ENCODE peak calls at places on chromosomes 2 and 18, in five cellular contexts. One of them, this sample, is unnamed.

GRCh38 chr2:69623236-69623635 is 20.3 kb downstream of the AAK1 start:
- DNase-seq in ureter: no peak
- DNase-seq in mammary epithelial cell: no peak
- DNase-seq in activated CD8-positive, alpha-beta memory T cell treated with anti-CD3 and anti-CD28 coated beads for 1 hour: no peak
- DNase-seq in PC-3: no peak
- DNase-seq in this sample: no peak

GRCh38 chr2:222057249-222058073 is 241.3 kb downstream of the PAX3 start:
- DNase-seq in mammary epithelial cell: no peak
- DNase-seq in PC-3: peak; percentile 21
- DNase-seq in ureter: no peak
- DNase-seq in activated CD8-positive, alpha-beta memory T cell treated with anti-CD3 and anti-CD28 coated beads for 1 hour: no peak
- DNase-seq in this sample: peak; percentile 10

GRCh38 chr2:218368621-218369153 is 12.0 kb downstream of the CATIP start:
- DNase-seq in PC-3: peak; percentile 30
- DNase-seq in activated CD8-positive, alpha-beta memory T cell treated with anti-CD3 and anti-CD28 coated beads for 1 hour: no peak
- DNase-seq in ureter: no peak
- DNase-seq in mammary epithelial cell: no peak
- DNase-seq in this sample: peak; percentile 58

GRCh38 chr2:31980674-31981356 is 30.0 kb downstream of the MEMO1 start:
- DNase-seq in PC-3: peak; percentile 38
- DNase-seq in mammary epithelial cell: no peak
- DNase-seq in activated CD8-positive, alpha-beta memory T cell treated with anti-CD3 and anti-CD28 coated beads for 1 hour: no peak
- DNase-seq in ureter: no peak
- DNase-seq in this sample: no peak

GRCh38 chr18:39415471-39415870 is 1849.9 kb upstream of the CELF4 start:
- DNase-seq in mammary epithelial cell: no peak
- DNase-seq in activated CD8-positive, alpha-beta memory T cell treated with anti-CD3 and anti-CD28 coated beads for 1 hour: no peak
- DNase-seq in ureter: no peak
- DNase-seq in PC-3: no peak
- DNase-seq in this sample: no peak

GRCh38 chr2:112880696-112881095 is 30.3 kb upstream of the IL37 start:
- DNase-seq in activated CD8-positive, alpha-beta memory T cell treated with anti-CD3 and anti-CD28 coated beads for 1 hour: no peak
- DNase-seq in PC-3: no peak
- DNase-seq in ureter: no peak
- DNase-seq in mammary epithelial cell: no peak
- DNase-seq in this sample: no peak

GRCh38 chr2:191050640-191050987 is 36.6 kb upstream of the STAT1 start:
- DNase-seq in activated CD8-positive, alpha-beta memory T cell treated with anti-CD3 and anti-CD28 coated beads for 1 hour: no peak
- DNase-seq in PC-3: no peak
- DNase-seq in mammary epithelial cell: peak; percentile 16
- DNase-seq in ureter: no peak
- DNase-seq in this sample: no peak

GRCh38 chr2:98815795-98816194 is 84.9 kb upstream of the MGAT4A start:
- DNase-seq in mammary epithelial cell: no peak
- DNase-seq in ureter: peak; percentile 12
- DNase-seq in PC-3: no peak
- DNase-seq in activated CD8-positive, alpha-beta memory T cell treated with anti-CD3 and anti-CD28 coated beads for 1 hour: no peak
- DNase-seq in this sample: no peak

GRCh38 chr18:76875390-76876330 is 53.3 kb downstream of the ZNF236 start:
- DNase-seq in mammary epithelial cell: peak; percentile 20
- DNase-seq in PC-3: peak; percentile 66
- DNase-seq in ureter: no peak
- DNase-seq in activated CD8-positive, alpha-beta memory T cell treated with anti-CD3 and anti-CD28 coated beads for 1 hour: no peak
- DNase-seq in this sample: peak; percentile 10

GRCh38 chr2:121707344-121707919 is 29.2 kb downstream of the NIFK start:
- DNase-seq in mammary epithelial cell: no peak
- DNase-seq in PC-3: no peak
- DNase-seq in activated CD8-positive, alpha-beta memory T cell treated with anti-CD3 and anti-CD28 coated beads for 1 hour: no peak
- DNase-seq in ureter: no peak
- DNase-seq in this sample: no peak

GRCh38 chr2:186891219-186891621 is 42.2 kb upstream of the ZSWIM2 start:
- DNase-seq in PC-3: peak; percentile 76
- DNase-seq in mammary epithelial cell: peak; percentile 15
- DNase-seq in activated CD8-positive, alpha-beta memory T cell treated with anti-CD3 and anti-CD28 coated beads for 1 hour: no peak
- DNase-seq in ureter: no peak
- DNase-seq in this sample: no peak

GRCh38 chr2:20424300-20425290 is 22.3 kb upstream of the RHOB start:
- DNase-seq in mammary epithelial cell: peak; percentile 51
- DNase-seq in ureter: peak; percentile 55
- DNase-seq in PC-3: peak; percentile 46
- DNase-seq in activated CD8-positive, alpha-beta memory T cell treated with anti-CD3 and anti-CD28 coated beads for 1 hour: no peak
- DNase-seq in this sample: no peak

GRCh38 chr2:127675335-127676261 is at the start of gene LIMS2:
- DNase-seq in ureter: peak; percentile 66
- DNase-seq in PC-3: peak; percentile 58
- DNase-seq in activated CD8-positive, alpha-beta memory T cell treated with anti-CD3 and anti-CD28 coated beads for 1 hour: no peak
- DNase-seq in mammary epithelial cell: no peak
- DNase-seq in this sample: peak; percentile 71

GRCh38 chr2:127226520-127227263 is 6.6 kb upstream of the CYP27C1 start:
- DNase-seq in mammary epithelial cell: peak; percentile 92
- DNase-seq in PC-3: peak; percentile 99
- DNase-seq in activated CD8-positive, alpha-beta memory T cell treated with anti-CD3 and anti-CD28 coated beads for 1 hour: no peak
- DNase-seq in ureter: peak; percentile 85
- DNase-seq in this sample: peak; percentile 62

GRCh38 chr2:27453968-27454367 is 11.8 kb downstream of the KRTCAP3 start:
- DNase-seq in mammary epithelial cell: no peak
- DNase-seq in PC-3: no peak
- DNase-seq in ureter: no peak
- DNase-seq in activated CD8-positive, alpha-beta memory T cell treated with anti-CD3 and anti-CD28 coated beads for 1 hour: no peak
- DNase-seq in this sample: no peak

GRCh38 chr2:219631925-219632757 is 4.7 kb downstream of the SLC4A3 start:
- DNase-seq in PC-3: no peak
- DNase-seq in ureter: peak; percentile 39
- DNase-seq in activated CD8-positive, alpha-beta memory T cell treated with anti-CD3 and anti-CD28 coated beads for 1 hour: no peak
- DNase-seq in mammary epithelial cell: no peak
- DNase-seq in this sample: no peak

GRCh38 chr18:60448487-60449267 is 76.1 kb upstream of the MC4R start:
- DNase-seq in activated CD8-positive, alpha-beta memory T cell treated with anti-CD3 and anti-CD28 coated beads for 1 hour: no peak
- DNase-seq in PC-3: no peak
- DNase-seq in mammary epithelial cell: no peak
- DNase-seq in ureter: no peak
- DNase-seq in this sample: no peak

GRCh38 chr2:232502901-232503791 is 15.5 kb upstream of the ECEL1 start:
- DNase-seq in mammary epithelial cell: peak; percentile 19
- DNase-seq in PC-3: no peak
- DNase-seq in ureter: no peak
- DNase-seq in activated CD8-positive, alpha-beta memory T cell treated with anti-CD3 and anti-CD28 coated beads for 1 hour: peak; percentile 17
- DNase-seq in this sample: no peak

GRCh38 chr2:165369131-165369935 is 100.2 kb upstream of the CSRNP3 start:
- DNase-seq in activated CD8-positive, alpha-beta memory T cell treated with anti-CD3 and anti-CD28 coated beads for 1 hour: no peak
- DNase-seq in PC-3: no peak
- DNase-seq in ureter: no peak
- DNase-seq in mammary epithelial cell: peak; percentile 83
- DNase-seq in this sample: no peak

GRCh38 chr2:187102381-187102780 is 253.4 kb upstream of the ZSWIM2 start:
- DNase-seq in PC-3: no peak
- DNase-seq in mammary epithelial cell: no peak
- DNase-seq in ureter: no peak
- DNase-seq in activated CD8-positive, alpha-beta memory T cell treated with anti-CD3 and anti-CD28 coated beads for 1 hour: no peak
- DNase-seq in this sample: no peak

GRCh38 chr2:40455661-40456060 is 3.8 kb upstream of the SLC8A1 start:
- DNase-seq in activated CD8-positive, alpha-beta memory T cell treated with anti-CD3 and anti-CD28 coated beads for 1 hour: no peak
- DNase-seq in PC-3: peak; percentile 57
- DNase-seq in mammary epithelial cell: peak; percentile 28
- DNase-seq in ureter: no peak
- DNase-seq in this sample: no peak

GRCh38 chr2:226720948-226721347 is 78.7 kb downstream of the IRS1 start:
- DNase-seq in mammary epithelial cell: no peak
- DNase-seq in activated CD8-positive, alpha-beta memory T cell treated with anti-CD3 and anti-CD28 coated beads for 1 hour: no peak
- DNase-seq in ureter: no peak
- DNase-seq in PC-3: no peak
- DNase-seq in this sample: no peak

GRCh38 chr2:65300134-65300771 is 72.6 kb downstream of the ACTR2 start:
- DNase-seq in activated CD8-positive, alpha-beta memory T cell treated with anti-CD3 and anti-CD28 coated beads for 1 hour: no peak
- DNase-seq in PC-3: peak; percentile 55
- DNase-seq in ureter: peak; percentile 58
- DNase-seq in mammary epithelial cell: no peak
- DNase-seq in this sample: no peak

GRCh38 chr2:84389794-84390193 is 69.3 kb downstream of the SUCLG1 start:
- DNase-seq in ureter: no peak
- DNase-seq in mammary epithelial cell: no peak
- DNase-seq in PC-3: no peak
- DNase-seq in activated CD8-positive, alpha-beta memory T cell treated with anti-CD3 and anti-CD28 coated beads for 1 hour: no peak
- DNase-seq in this sample: no peak

GRCh38 chr2:161160226-161161073 is at the start of gene TANK:
- DNase-seq in mammary epithelial cell: peak; percentile 95
- DNase-seq in ureter: peak; percentile 93
- DNase-seq in activated CD8-positive, alpha-beta memory T cell treated with anti-CD3 and anti-CD28 coated beads for 1 hour: peak; percentile 72
- DNase-seq in PC-3: peak; percentile 92
- DNase-seq in this sample: peak; percentile 82

GRCh38 chr2:240277073-240277806 is 136.8 kb upstream of the OTOS start:
- DNase-seq in activated CD8-positive, alpha-beta memory T cell treated with anti-CD3 and anti-CD28 coated beads for 1 hour: no peak
- DNase-seq in mammary epithelial cell: peak; percentile 69
- DNase-seq in PC-3: peak; percentile 7
- DNase-seq in ureter: no peak
- DNase-seq in this sample: no peak

GRCh38 chr18:55833543-55833942 is 245.6 kb upstream of the TCF4 start:
- DNase-seq in activated CD8-positive, alpha-beta memory T cell treated with anti-CD3 and anti-CD28 coated beads for 1 hour: no peak
- DNase-seq in ureter: no peak
- DNase-seq in mammary epithelial cell: peak; percentile 96
- DNase-seq in PC-3: peak; percentile 98
- DNase-seq in this sample: no peak

GRCh38 chr2:212097001-212097400 is 441.6 kb downstream of the ERBB4 start:
- DNase-seq in activated CD8-positive, alpha-beta memory T cell treated with anti-CD3 and anti-CD28 coated beads for 1 hour: no peak
- DNase-seq in mammary epithelial cell: peak; percentile 1
- DNase-seq in ureter: no peak
- DNase-seq in PC-3: no peak
- DNase-seq in this sample: no peak

GRCh38 chr2:226074391-226074790 is 674.9 kb downstream of the NYAP2 start:
- DNase-seq in ureter: no peak
- DNase-seq in PC-3: peak; percentile 45
- DNase-seq in activated CD8-positive, alpha-beta memory T cell treated with anti-CD3 and anti-CD28 coated beads for 1 hour: no peak
- DNase-seq in mammary epithelial cell: no peak
- DNase-seq in this sample: no peak

GRCh38 chr2:128302744-128303067 is 16.0 kb downstream of the HS6ST1 start:
- DNase-seq in mammary epithelial cell: no peak
- DNase-seq in ureter: no peak
- DNase-seq in PC-3: no peak
- DNase-seq in activated CD8-positive, alpha-beta memory T cell treated with anti-CD3 and anti-CD28 coated beads for 1 hour: no peak
- DNase-seq in this sample: no peak

GRCh38 chr2:189056200-189057106 is 82.3 kb downstream of the COL3A1 start:
- DNase-seq in mammary epithelial cell: no peak
- DNase-seq in PC-3: no peak
- DNase-seq in ureter: no peak
- DNase-seq in activated CD8-positive, alpha-beta memory T cell treated with anti-CD3 and anti-CD28 coated beads for 1 hour: no peak
- DNase-seq in this sample: no peak

GRCh38 chr2:38653715-38654494 is 12.0 kb upstream of the GALM start:
- DNase-seq in mammary epithelial cell: peak; percentile 50
- DNase-seq in PC-3: no peak
- DNase-seq in ureter: no peak
- DNase-seq in activated CD8-positive, alpha-beta memory T cell treated with anti-CD3 and anti-CD28 coated beads for 1 hour: peak; percentile 22
- DNase-seq in this sample: no peak

GRCh38 chr2:240640939-240641338 is 15.7 kb downstream of the GPR35 start:
- DNase-seq in mammary epithelial cell: peak; percentile 21
- DNase-seq in ureter: peak; percentile 43
- DNase-seq in activated CD8-positive, alpha-beta memory T cell treated with anti-CD3 and anti-CD28 coated beads for 1 hour: no peak
- DNase-seq in PC-3: peak; percentile 50
- DNase-seq in this sample: peak; percentile 85

GRCh38 chr2:149365826-149366583 is 35.6 kb downstream of the LYPD6 start:
- DNase-seq in PC-3: peak; percentile 60
- DNase-seq in activated CD8-positive, alpha-beta memory T cell treated with anti-CD3 and anti-CD28 coated beads for 1 hour: no peak
- DNase-seq in ureter: no peak
- DNase-seq in mammary epithelial cell: peak; percentile 44
- DNase-seq in this sample: no peak

GRCh38 chr2:137333386-137333972 is 568.1 kb downstream of the THSD7B start:
- DNase-seq in ureter: no peak
- DNase-seq in PC-3: no peak
- DNase-seq in activated CD8-positive, alpha-beta memory T cell treated with anti-CD3 and anti-CD28 coated beads for 1 hour: no peak
- DNase-seq in mammary epithelial cell: peak; percentile 62
- DNase-seq in this sample: no peak

GRCh38 chr2:178008636-178009289 is 63.8 kb downstream of the PDE11A start:
- DNase-seq in mammary epithelial cell: peak; percentile 73
- DNase-seq in ureter: no peak
- DNase-seq in PC-3: no peak
- DNase-seq in activated CD8-positive, alpha-beta memory T cell treated with anti-CD3 and anti-CD28 coated beads for 1 hour: no peak
- DNase-seq in this sample: no peak

GRCh38 chr18:48943333-48943732 is 7.4 kb downstream of the SMAD7 start:
- DNase-seq in PC-3: no peak
- DNase-seq in ureter: no peak
- DNase-seq in activated CD8-positive, alpha-beta memory T cell treated with anti-CD3 and anti-CD28 coated beads for 1 hour: no peak
- DNase-seq in mammary epithelial cell: no peak
- DNase-seq in this sample: no peak

GRCh38 chr2:129849559-129850160 is 129.8 kb upstream of the RAB6C start:
- DNase-seq in activated CD8-positive, alpha-beta memory T cell treated with anti-CD3 and anti-CD28 coated beads for 1 hour: no peak
- DNase-seq in ureter: no peak
- DNase-seq in mammary epithelial cell: peak; percentile 50
- DNase-seq in PC-3: peak; percentile 83
- DNase-seq in this sample: peak; percentile 25